ENCODE peak calls at places on chromosome 7, in six cellular contexts. Q is ureter; K is AG08395; H is stimulated activated naive CD4-positive, alpha-beta T cell; N is activated T-helper 1 cell treated with anti-CD3 and anti-CD28 coated beads, Interleukin-2, amount 50 U/mL, for 16 hours; S is activated CD8-positive, alpha-beta memory T cell treated with anti-CD3 and anti-CD28 coated beads for 48 hours. I is an unnamed sample.

GRCh38 chr7:19213746-19214145 is 68.5 kb upstream of the FERD3L start:
- DNase-seq in Q (no peak), K (no peak), H (no peak), N (no peak), S (no peak), I (no peak)

GRCh38 chr7:50735327-50735726 is 47.4 kb downstream of the GRB10 start:
- DNase-seq in Q (no peak), K (no peak), H (peak; percentile 2), N (no peak), S (no peak), I (no peak)

GRCh38 chr7:122140918-122141317 is 3.1 kb downstream of the AASS start:
- DNase-seq in Q (no peak), K (no peak), H (no peak), N (no peak), S (no peak), I (no peak)

GRCh38 chr7:102132209-102132752 is 154.4 kb upstream of the SH2B2 start:
- DNase-seq in Q (no peak), K (no peak), H (no peak), N (no peak), S (no peak), I (no peak)

GRCh38 chr7:66296-66695 is 126.1 kb upstream of the FAM20C start:
- DNase-seq in Q (no peak), K (no peak), H (no peak), N (no peak), S (no peak), I (no peak)

GRCh38 chr7:25216837-25217236 is 11.4 kb downstream of the NPVF start:
- DNase-seq in Q (no peak), K (peak; percentile 24), H (peak; percentile 44), N (no peak), S (no peak), I (no peak)

GRCh38 chr7:468681-469590 is 50.7 kb downstream of the PDGFA start:
- DNase-seq in Q (no peak), K (no peak), H (no peak), N (no peak), S (no peak), I (no peak)

GRCh38 chr7:53794816-53795215 is 747.4 kb upstream of the VSTM2A start:
- DNase-seq in Q (no peak), K (no peak), H (no peak), N (no peak), S (no peak), I (no peak)

GRCh38 chr7:115410972-115411686 is 489.2 kb downstream of the MDFIC start:
- DNase-seq in Q (no peak), K (no peak), H (no peak), N (no peak), S (no peak), I (no peak)

GRCh38 chr7:54541941-54542618 is at the start of gene VSTM2A:
- DNase-seq in Q (no peak), K (no peak), H (no peak), N (no peak), S (no peak), I (no peak)

GRCh38 chr7:74325230-74325565 is 36.0 kb downstream of the CLIP2 start:
- DNase-seq in Q (no peak), K (no peak), H (no peak), N (no peak), S (no peak), I (no peak)

GRCh38 chr7:30166155-30166840 is 31.5 kb downstream of the MTURN start:
- DNase-seq in Q (peak; percentile 75), K (no peak), H (no peak), N (no peak), S (no peak), I (no peak)

GRCh38 chr7:43823941-43824340 is 45.4 kb downstream of the MRPS24 start:
- DNase-seq in Q (no peak), K (no peak), H (no peak), N (no peak), S (no peak), I (no peak)

GRCh38 chr7:92645531-92646061 is 55.4 kb upstream of the FAM133B start:
- DNase-seq in Q (no peak), K (no peak), H (no peak), N (no peak), S (no peak), I (no peak)

GRCh38 chr7:133230591-133231194 is 22.2 kb upstream of the EXOC4 start:
- DNase-seq in Q (no peak), K (peak; percentile 57), H (peak; percentile 47), N (no peak), S (peak; percentile 27), I (peak; percentile 30)

GRCh38 chr7:130814753-130815152 is 80.7 kb upstream of the KLF14 start:
- DNase-seq in Q (no peak), K (peak; percentile 31), H (no peak), N (no peak), S (no peak), I (no peak)

GRCh38 chr7:74093671-74094223 is 10.1 kb downstream of the LIMK1 start:
- DNase-seq in Q (no peak), K (no peak), H (peak; percentile 24), N (no peak), S (no peak), I (no peak)

GRCh38 chr7:136549756-136550155 is 318.7 kb upstream of the CHRM2 start:
- DNase-seq in Q (no peak), K (no peak), H (no peak), N (no peak), S (no peak), I (no peak)

GRCh38 chr7:7681191-7681935 is 37.0 kb downstream of the RPA3 start:
- DNase-seq in Q (peak; percentile 57), K (peak; percentile 30), H (peak; percentile 60), N (no peak), S (no peak), I (peak; percentile 37)

GRCh38 chr7:20506175-20506574 is 109.3 kb upstream of the ABCB5 start:
- DNase-seq in Q (no peak), K (no peak), H (no peak), N (no peak), S (no peak), I (no peak)

GRCh38 chr7:80729586-80730320 is 91.3 kb downstream of the CD36 start:
- DNase-seq in Q (no peak), K (peak; percentile 59), H (no peak), N (no peak), S (no peak), I (no peak)

GRCh38 chr7:150649428-150649827 is 17.2 kb upstream of the GIMAP6 start:
- DNase-seq in Q (no peak), K (no peak), H (no peak), N (no peak), S (no peak), I (no peak)

GRCh38 chr7:1418505-1419309 is 40.6 kb downstream of the MICALL2 start:
- DNase-seq in Q (no peak), K (no peak), H (no peak), N (no peak), S (no peak), I (no peak)

GRCh38 chr7:128071376-128071775 is 40.1 kb upstream of the LRRC4 start:
- DNase-seq in Q (no peak), K (no peak), H (peak; percentile 45), N (no peak), S (no peak), I (no peak)

GRCh38 chr7:66558660-66559465 is 69.8 kb upstream of the KCTD7 start:
- DNase-seq in Q (no peak), K (peak; percentile 10), H (no peak), N (no peak), S (no peak), I (no peak)

GRCh38 chr7:12031638-12032037 is 179.5 kb upstream of the TMEM106B start:
- DNase-seq in Q (no peak), K (peak; percentile 2), H (no peak), N (no peak), S (no peak), I (no peak)

GRCh38 chr7:79876769-79877362 is 257.8 kb upstream of the GNAI1 start:
- DNase-seq in Q (no peak), K (peak; percentile 2), H (no peak), N (no peak), S (no peak), I (no peak)

GRCh38 chr7:107180378-107180777 is 11.6 kb downstream of the HBP1 start:
- DNase-seq in Q (no peak), K (no peak), H (no peak), N (peak; percentile 13), S (no peak), I (no peak)

GRCh38 chr7:131532570-131533091 is 23.8 kb downstream of the PODXL start:
- DNase-seq in Q (no peak), K (no peak), H (no peak), N (no peak), S (no peak), I (no peak)

GRCh38 chr7:43674559-43675436 is 54.5 kb downstream of the COA1 start:
- DNase-seq in Q (no peak), K (peak; percentile 87), H (no peak), N (no peak), S (no peak), I (no peak)

GRCh38 chr7:48144291-48144768 is 26.9 kb upstream of the ABCA13 start:
- DNase-seq in Q (no peak), K (no peak), H (no peak), N (no peak), S (no peak), I (no peak)

GRCh38 chr7:55472928-55473725 is 99.2 kb downstream of the VOPP1 start:
- DNase-seq in Q (no peak), K (no peak), H (no peak), N (no peak), S (no peak), I (no peak)

GRCh38 chr7:151456276-151456675 is 16.3 kb upstream of the CRYGN start:
- DNase-seq in Q (no peak), K (no peak), H (no peak), N (no peak), S (no peak), I (no peak)

GRCh38 chr7:156816943-156817572 is 75.9 kb downstream of the LMBR1 start:
- DNase-seq in Q (no peak), K (peak; percentile 16), H (no peak), N (no peak), S (no peak), I (no peak)

GRCh38 chr7:132367795-132368194 is 208.5 kb downstream of the PLXNA4 start:
- DNase-seq in Q (no peak), K (no peak), H (no peak), N (no peak), S (no peak), I (no peak)

GRCh38 chr7:18535811-18536413 is 40.4 kb downstream of the HDAC9 start:
- DNase-seq in Q (no peak), K (no peak), H (no peak), N (no peak), S (no peak), I (no peak)

GRCh38 chr7:14505906-14506305 is 396.6 kb downstream of the DGKB start:
- DNase-seq in Q (no peak), K (no peak), H (no peak), N (no peak), S (no peak), I (no peak)

GRCh38 chr7:23115991-23116390 is 10.4 kb downstream of the KLHL7 start:
- DNase-seq in Q (no peak), K (no peak), H (no peak), N (no peak), S (no peak), I (no peak)